ENCODE peak calls at places on chromosome 10, in seven cellular contexts. S is fibroblast of lung, Z is hepatocyte, I is aorta, W is IMR-90, U is brain microvascular endothelial cell, J is sigmoid colon. Q is an unnamed sample.
A peak's percentile ranks its signal among the peaks of the same experiment; 100 is the strongest.

GRCh38 chr10:43206391-43207235 is 60.3 kb downstream of the RASGEF1A start:
- DNase-seq in W (no peak), Z (no peak), J (peak; percentile 56), U (no peak), S (no peak), I (peak; percentile 34), Q (no peak)

GRCh38 chr10:114684085-114684821 is 26.2 kb upstream of the ABLIM1 start:
- DNase-seq in J (peak; percentile 69), Z (peak; percentile 80), S (peak; percentile 46), U (no peak), W (peak; percentile 30), I (peak; percentile 68), Q (peak; percentile 49)

GRCh38 chr10:1629326-1630036 is 107.8 kb downstream of the ADARB2 start:
- DNase-seq in W (no peak), U (no peak), Z (no peak), J (peak; percentile 50), S (no peak), I (no peak), Q (no peak)

GRCh38 chr10:48778193-48778857 is 93.7 kb downstream of the WDFY4 start:
- DNase-seq in U (no peak), I (no peak), J (no peak), W (no peak), S (no peak), Z (no peak), Q (no peak)

GRCh38 chr10:11535376-11535959 is 76.0 kb downstream of the USP6NL start:
- DNase-seq in Z (no peak), S (no peak), J (no peak), I (no peak), U (no peak), W (no peak), Q (no peak)

GRCh38 chr10:5840314-5841307 is 27.4 kb upstream of the GDI2 start:
- DNase-seq in U (peak; percentile 61), W (no peak), I (no peak), J (no peak), S (no peak), Z (no peak), Q (peak; percentile 50)

GRCh38 chr10:84574101-84574500 is 245.7 kb downstream of the CCSER2 start:
- DNase-seq in U (peak; percentile 18), J (no peak), Z (no peak), W (no peak), I (no peak), S (no peak), Q (no peak)

GRCh38 chr10:31013331-31013730 is 18.3 kb downstream of the ZNF438 start:
- DNase-seq in S (no peak), Z (no peak), J (no peak), I (no peak), U (no peak), W (no peak), Q (no peak)

GRCh38 chr10:21870849-21871248 is 132.7 kb downstream of the DNAJC1 start:
- DNase-seq in J (no peak), W (no peak), S (no peak), U (no peak), Z (no peak), I (no peak), Q (no peak)

GRCh38 chr10:12638103-12638502 is 288.8 kb downstream of the CAMK1D start:
- DNase-seq in U (no peak), Z (peak; percentile 85), W (peak; percentile 31), S (peak; percentile 19), I (no peak), J (no peak), Q (no peak)

GRCh38 chr10:55668326-55668922 is 692.6 kb downstream of the ZWINT start:
- DNase-seq in S (no peak), J (no peak), I (no peak), W (no peak), U (no peak), Z (peak; percentile 43), Q (no peak)

GRCh38 chr10:132705173-132705572 is 80.8 kb downstream of the NKX6-2 start:
- DNase-seq in I (peak; percentile 47), U (no peak), J (peak; percentile 61), Z (no peak), W (no peak), S (no peak), Q (peak; percentile 30)

GRCh38 chr10:35424680-35425285 is 88.5 kb downstream of the CCNY start:
- DNase-seq in S (no peak), I (no peak), U (no peak), J (peak; percentile 60), Z (no peak), W (no peak), Q (no peak)

GRCh38 chr10:65571011-65571570 is 1354.7 kb upstream of the LRRTM3 start:
- DNase-seq in I (no peak), S (peak; percentile 14), Z (peak; percentile 15), W (no peak), U (no peak), J (no peak), Q (no peak)

GRCh38 chr10:70478191-70479160 is at the start of gene PALD1:
- DNase-seq in Z (peak; percentile 72), J (peak; percentile 91), I (peak; percentile 90), W (no peak), S (peak; percentile 33), U (no peak), Q (peak; percentile 89)

GRCh38 chr10:70481105-70481504 is 2.5 kb downstream of the PALD1 start:
- DNase-seq in U (no peak), W (no peak), J (no peak), Z (no peak), I (no peak), S (no peak), Q (no peak)

GRCh38 chr10:70480254-70480861 is 1.8 kb downstream of the PALD1 start:
- DNase-seq in Z (no peak), J (no peak), U (no peak), I (no peak), S (no peak), W (no peak), Q (no peak)

GRCh38 chr10:70479161-70479531 is 579 bp downstream of the PALD1 start:
- DNase-seq in Z (no peak), S (no peak), U (no peak), W (no peak), J (no peak), I (no peak), Q (no peak)

GRCh38 chr10:70479626-70480253 is 1.2 kb downstream of the PALD1 start:
- DNase-seq in W (no peak), Z (no peak), I (no peak), U (no peak), J (no peak), S (no peak), Q (no peak)
- H3K4me3 ChIP-seq in W (no peak overlapping the region), Z (no peak overlapping the region), I (no peak overlapping the region), U (no peak overlapping the region), J (peak overlapping the region; percentile 81), S (no peak overlapping the region), Q (peak overlapping the region; percentile 74)

DNA sequence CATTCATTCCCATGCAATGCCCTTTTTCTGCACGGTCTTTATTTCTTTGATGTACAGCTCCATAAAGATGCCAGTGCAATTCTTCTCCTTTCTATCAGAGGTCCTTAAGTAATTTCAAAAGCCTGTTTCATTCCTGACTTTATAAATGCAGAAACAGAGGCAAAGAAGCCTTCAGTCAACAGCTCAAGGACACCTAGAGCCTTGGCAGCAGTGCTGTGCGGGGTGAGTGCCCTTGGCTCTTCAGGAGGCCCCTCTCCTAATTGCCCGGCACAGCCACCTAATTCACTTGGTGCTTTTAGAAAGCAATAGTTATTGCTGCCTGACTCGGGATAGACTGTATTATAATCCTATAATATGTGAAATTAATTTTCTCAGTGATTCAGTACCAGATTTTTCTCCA is 169.6 kb upstream of the KLF6 start:
- DNase-seq in S (no peak), Z (no peak), W (no peak), I (no peak), J (no peak), U (no peak), Q (peak; percentile 34)
- H3K36me3 ChIP-seq in S (no peaks in the 10 kb centered on the region), Z (no peaks in the 10 kb centered on the region), W (no peaks in the 10 kb centered on the region), I (no peaks in the 10 kb centered on the region), J (no peaks in the 10 kb centered on the region), U (no peaks in the 10 kb centered on the region), Q (no peaks in the 10 kb centered on the region)

GRCh38 chr10:3090388-3090787 is 23.0 kb downstream of the PFKP start:
- DNase-seq in S (no peak), I (no peak), U (no peak), J (no peak), W (no peak), Z (no peak), Q (no peak)

GRCh38 chr10:3093996-3094395 is 26.6 kb downstream of the PFKP start:
- DNase-seq in W (no peak), I (no peak), J (no peak), Z (no peak), S (no peak), U (no peak), Q (no peak)

GRCh38 chr10:3091346-3091787 is 24.0 kb downstream of the PFKP start:
- DNase-seq in I (no peak), W (peak; percentile 94), U (peak; percentile 95), Z (peak; percentile 67), S (peak; percentile 92), J (no peak), Q (no peak)

GRCh38 chr10:3091921-3092320 is 24.6 kb downstream of the PFKP start:
- DNase-seq in I (no peak), U (no peak), Z (no peak), S (no peak), J (no peak), W (no peak), Q (no peak)

GRCh38 chr10:3090914-3091313 is 23.6 kb downstream of the PFKP start:
- DNase-seq in S (peak; percentile 48), I (no peak), Z (peak; percentile 66), J (no peak), W (peak; percentile 57), U (no peak), Q (peak; percentile 61)
- H3K27ac ChIP-seq in S (peak overlapping the region; percentile 71), I (peak overlapping the region; percentile 19), Z (no peak overlapping the region), J (peak overlapping the region; percentile 76), W (peak overlapping the region; percentile 81), U (peak overlapping the region; percentile 89), Q (no peak overlapping the region)

GRCh38 chr10:29370092-29370611 is 81.3 kb downstream of the LYZL1 start:
- DNase-seq in I (no peak), S (no peak), W (no peak), J (no peak), U (no peak), Z (no peak), Q (no peak)
- H3K4me3 ChIP-seq in I (no peak overlapping the region), S (no peak overlapping the region), W (no peak overlapping the region), J (no peak overlapping the region), U (no peak overlapping the region), Z (no peak overlapping the region), Q (no peak overlapping the region)

DNA sequence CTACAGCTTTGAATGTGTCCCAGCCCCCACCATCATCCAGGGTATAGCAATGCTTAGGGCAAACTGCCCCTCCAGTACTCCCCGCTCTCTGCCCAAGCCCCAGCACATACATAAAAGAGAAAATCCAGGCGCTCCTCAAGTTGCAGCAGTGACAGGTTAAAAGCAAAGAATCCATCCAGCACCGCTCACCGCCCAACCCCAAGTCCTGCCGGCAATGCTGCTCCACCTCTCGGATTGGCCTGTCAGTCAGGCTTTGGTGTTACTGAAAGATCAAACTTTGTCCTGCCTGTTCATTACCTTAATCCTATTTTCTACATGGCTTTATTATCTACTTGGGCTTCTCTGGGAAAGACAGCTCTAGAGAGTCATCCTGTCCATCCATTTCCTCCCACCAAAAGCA is 31.9 kb downstream of the DPCD start:
- DNase-seq in Z (no peak), I (no peak), J (peak; percentile 29), W (no peak), S (no peak), U (no peak), Q (no peak)
- H3K36me3 ChIP-seq in Z (no peaks in the 10 kb centered on the region), I (no peaks in the 10 kb centered on the region), J (peaks cover 7% of the 10 kb centered on the region), W (peaks cover 12% of the 10 kb centered on the region), S (peaks cover 2% of the 10 kb centered on the region), U (no peaks in the 10 kb centered on the region), Q (peaks cover 74% of the 10 kb centered on the region)

Q was measured in heart right ventricle.